ENCODE peak calls at places on chromosomes 1 and 21, in four cellular contexts. One of them, this sample, is unnamed.

GRCh38 chr21:42093991-42094417 is 22.9 kb downstream of the UMODL1 start:
- DNase-seq in AG10803: peak
- DNase-seq in GM19239: no peak
- DNase-seq in stimulated activated CD8-positive, alpha-beta memory T cell treated with anti-CD3 and anti-CD28 coated beads, Interleukin-7, amount 100 ng/mL, for 24 hours: no peak
- DNase-seq in this sample: no peak

GRCh38 chr1:75257424-75257823 is 123.2 kb downstream of the LHX8 start:
- DNase-seq in AG10803: no peak
- DNase-seq in GM19239: no peak
- DNase-seq in stimulated activated CD8-positive, alpha-beta memory T cell treated with anti-CD3 and anti-CD28 coated beads, Interleukin-7, amount 100 ng/mL, for 24 hours: no peak
- DNase-seq in this sample: no peak

GRCh38 chr1:17858027-17858426 is 102.9 kb downstream of the ACTL8 start:
- DNase-seq in stimulated activated CD8-positive, alpha-beta memory T cell treated with anti-CD3 and anti-CD28 coated beads, Interleukin-7, amount 100 ng/mL, for 24 hours: no peak
- DNase-seq in AG10803: peak
- DNase-seq in GM19239: no peak
- DNase-seq in this sample: no peak

GRCh38 chr1:231612393-231613089 is 14.0 kb upstream of the DISC1 start:
- DNase-seq in AG10803: no peak
- DNase-seq in stimulated activated CD8-positive, alpha-beta memory T cell treated with anti-CD3 and anti-CD28 coated beads, Interleukin-7, amount 100 ng/mL, for 24 hours: no peak
- DNase-seq in GM19239: no peak
- DNase-seq in this sample: peak

GRCh38 chr1:160127865-160128523 is 12.4 kb downstream of the ATP1A2 start:
- DNase-seq in GM19239: no peak
- DNase-seq in AG10803: peak
- DNase-seq in stimulated activated CD8-positive, alpha-beta memory T cell treated with anti-CD3 and anti-CD28 coated beads, Interleukin-7, amount 100 ng/mL, for 24 hours: no peak
- DNase-seq in this sample: no peak

GRCh38 chr1:70840260-70840953 is 207.2 kb downstream of the PTGER3 start:
- DNase-seq in GM19239: no peak
- DNase-seq in stimulated activated CD8-positive, alpha-beta memory T cell treated with anti-CD3 and anti-CD28 coated beads, Interleukin-7, amount 100 ng/mL, for 24 hours: no peak
- DNase-seq in AG10803: peak
- DNase-seq in this sample: no peak

GRCh38 chr1:113804421-113805255 is 7.6 kb downstream of the RSBN1 start:
- DNase-seq in GM19239: no peak
- DNase-seq in AG10803: peak
- DNase-seq in stimulated activated CD8-positive, alpha-beta memory T cell treated with anti-CD3 and anti-CD28 coated beads, Interleukin-7, amount 100 ng/mL, for 24 hours: no peak
- DNase-seq in this sample: no peak

GRCh38 chr1:228848406-228848805 is 113.1 kb downstream of the RHOU start:
- DNase-seq in stimulated activated CD8-positive, alpha-beta memory T cell treated with anti-CD3 and anti-CD28 coated beads, Interleukin-7, amount 100 ng/mL, for 24 hours: no peak
- DNase-seq in AG10803: no peak
- DNase-seq in GM19239: no peak
- DNase-seq in this sample: no peak

GRCh38 chr1:172533511-172534116 is 664 bp downstream of the SUCO start:
- DNase-seq in stimulated activated CD8-positive, alpha-beta memory T cell treated with anti-CD3 and anti-CD28 coated beads, Interleukin-7, amount 100 ng/mL, for 24 hours: peak
- DNase-seq in AG10803: peak
- DNase-seq in GM19239: no peak
- DNase-seq in this sample: peak

GRCh38 chr1:76866566-76866965 is 714 bp upstream of the ST6GALNAC5 start:
- DNase-seq in GM19239: no peak
- DNase-seq in AG10803: peak
- DNase-seq in stimulated activated CD8-positive, alpha-beta memory T cell treated with anti-CD3 and anti-CD28 coated beads, Interleukin-7, amount 100 ng/mL, for 24 hours: no peak
- DNase-seq in this sample: no peak

GRCh38 chr1:215104283-215104682 is 21.7 kb downstream of the KCNK2 start:
- DNase-seq in stimulated activated CD8-positive, alpha-beta memory T cell treated with anti-CD3 and anti-CD28 coated beads, Interleukin-7, amount 100 ng/mL, for 24 hours: no peak
- DNase-seq in GM19239: no peak
- DNase-seq in AG10803: no peak
- DNase-seq in this sample: no peak

GRCh38 chr1:2235300-2235998 is 7.3 kb downstream of the SKI start:
- DNase-seq in AG10803: no peak
- DNase-seq in GM19239: no peak
- DNase-seq in stimulated activated CD8-positive, alpha-beta memory T cell treated with anti-CD3 and anti-CD28 coated beads, Interleukin-7, amount 100 ng/mL, for 24 hours: no peak
- DNase-seq in this sample: no peak

GRCh38 chr1:89425056-89425455 is 61.2 kb downstream of the GBP6 start:
- DNase-seq in GM19239: no peak
- DNase-seq in stimulated activated CD8-positive, alpha-beta memory T cell treated with anti-CD3 and anti-CD28 coated beads, Interleukin-7, amount 100 ng/mL, for 24 hours: no peak
- DNase-seq in AG10803: no peak
- DNase-seq in this sample: no peak

GRCh38 chr1:27689423-27690173 is 17.6 kb upstream of the IFI6 start:
- DNase-seq in AG10803: peak
- DNase-seq in GM19239: no peak
- DNase-seq in stimulated activated CD8-positive, alpha-beta memory T cell treated with anti-CD3 and anti-CD28 coated beads, Interleukin-7, amount 100 ng/mL, for 24 hours: no peak
- DNase-seq in this sample: no peak

GRCh38 chr21:33229776-33230517 is at the start of gene IFNAR2:
- DNase-seq in AG10803: peak
- DNase-seq in stimulated activated CD8-positive, alpha-beta memory T cell treated with anti-CD3 and anti-CD28 coated beads, Interleukin-7, amount 100 ng/mL, for 24 hours: peak
- DNase-seq in GM19239: peak
- DNase-seq in this sample: peak

GRCh38 chr1:20555758-20556120 is 3.4 kb downstream of the FAM43B start:
- DNase-seq in AG10803: no peak
- DNase-seq in stimulated activated CD8-positive, alpha-beta memory T cell treated with anti-CD3 and anti-CD28 coated beads, Interleukin-7, amount 100 ng/mL, for 24 hours: no peak
- DNase-seq in GM19239: no peak
- DNase-seq in this sample: no peak

GRCh38 chr1:179016694-179017382 is 8.9 kb upstream of the FAM20B start:
- DNase-seq in GM19239: no peak
- DNase-seq in AG10803: peak
- DNase-seq in stimulated activated CD8-positive, alpha-beta memory T cell treated with anti-CD3 and anti-CD28 coated beads, Interleukin-7, amount 100 ng/mL, for 24 hours: no peak
- DNase-seq in this sample: no peak

GRCh38 chr1:3173113-3173745 is 104.2 kb downstream of the PRDM16 start:
- DNase-seq in stimulated activated CD8-positive, alpha-beta memory T cell treated with anti-CD3 and anti-CD28 coated beads, Interleukin-7, amount 100 ng/mL, for 24 hours: no peak
- DNase-seq in AG10803: no peak
- DNase-seq in GM19239: no peak
- DNase-seq in this sample: no peak

GRCh38 chr1:63835075-63835633 is 61.3 kb downstream of the ROR1 start:
- DNase-seq in AG10803: no peak
- DNase-seq in GM19239: no peak
- DNase-seq in stimulated activated CD8-positive, alpha-beta memory T cell treated with anti-CD3 and anti-CD28 coated beads, Interleukin-7, amount 100 ng/mL, for 24 hours: no peak
- DNase-seq in this sample: no peak